ENCODE peak calls at places on chromosomes 5 and 9, in four cellular contexts. I is heart right ventricle, K is HCT116, P is neuronal stem cell. Z is an unnamed sample. For H3K4me1, the result is how much of the 10 kb centered on the place peaks cover.

GRCh38 chr5:135005076-135005475 is 29.0 kb downstream of the PITX1 start:
- DNase-seq in I (no peak), K (no peak), P (no peak), Z (no peak)

GRCh38 chr9:35791321-35791921 is at the start of gene NPR2:
- DNase-seq in I (peak), K (no peak), P (no peak), Z (no peak)

GRCh38 chr5:178477224-178478201 is 112.7 kb downstream of the COL23A1 start:
- DNase-seq in I (no peak), K (no peak), P (no peak), Z (no peak)

GRCh38 chr9:78144663-78145377 is 91.1 kb upstream of the CEP78 start:
- DNase-seq in I (no peak), K (no peak), P (no peak), Z (no peak)

GRCh38 chr5:40052812-40053211 is 626.9 kb upstream of the PTGER4 start:
- DNase-seq in I (no peak), K (no peak), P (no peak), Z (no peak)

GRCh38 chr5:79151933-79152671 is 40.5 kb downstream of the BHMT start:
- DNase-seq in I (no peak), K (no peak), P (no peak), Z (no peak)

GRCh38 chr9:126514037-126514821 is 99.5 kb upstream of the LMX1B start:
- DNase-seq in I (peak), K (peak), P (peak), Z (peak)

GRCh38 chr9:98545041-98545440 is 163.7 kb downstream of the GABBR2 start:
- DNase-seq in I (no peak), K (no peak), P (no peak), Z (no peak)

GRCh38 chr5:19927919-19928318 is 60.1 kb downstream of the CDH18 start:
- DNase-seq in I (no peak), K (no peak), P (peak), Z (no peak)

GRCh38 chr9:20558609-20559016 is 63.7 kb downstream of the MLLT3 start:
- DNase-seq in I (no peak), K (no peak), P (no peak), Z (no peak)

GRCh38 chr5:66987126-66987525 is 209.5 kb downstream of the CD180 start:
- DNase-seq in I (no peak), K (no peak), P (no peak), Z (no peak)

GRCh38 chr5:109546461-109546860 is 136.7 kb upstream of the PJA2 start:
- DNase-seq in I (no peak), K (no peak), P (no peak), Z (no peak)

GRCh38 chr5:50666261-50667078 is at the start of gene PARP8:
- DNase-seq in I (peak), K (no peak), P (peak), Z (peak)

GRCh38 chr9:16417101-16417500 is 453.4 kb downstream of the BNC2 start:
- DNase-seq in I (no peak), K (no peak), P (no peak), Z (no peak)

GRCh38 chr9:127835930-127836586 is 18.4 kb downstream of the ENG start:
- DNase-seq in I (peak), K (no peak), P (no peak), Z (no peak)

GRCh38 chr5:163079618-163080017 is 357.8 kb upstream of the CCNG1 start:
- DNase-seq in I (no peak), K (no peak), P (no peak), Z (no peak)

DNA sequence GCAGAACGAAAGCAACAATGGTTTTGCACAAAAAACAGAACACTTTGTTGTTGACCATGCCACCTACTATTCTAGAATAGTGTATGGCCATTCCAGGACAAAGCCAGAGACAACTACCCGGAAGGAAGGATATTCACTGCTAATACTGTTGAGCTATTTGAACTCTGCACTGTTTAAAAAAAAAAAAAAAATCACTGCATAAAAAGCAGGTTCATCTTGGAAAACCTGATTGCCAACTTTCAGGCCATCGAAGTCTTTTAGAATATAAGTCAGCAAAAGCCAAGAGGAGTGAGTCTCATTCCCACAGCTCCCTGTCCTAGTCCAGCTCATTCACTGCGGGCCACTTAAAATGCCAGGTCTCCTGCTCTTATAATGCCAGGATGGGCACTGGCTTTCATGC is 4.0 kb downstream of the ENC1 start:
- DNase-seq in I (no peak), K (no peak), P (no peak), Z (no peak)
- H3K4me3 ChIP-seq in I (no peak), K (no peak), P (no peak), Z (no peak)

DNA sequence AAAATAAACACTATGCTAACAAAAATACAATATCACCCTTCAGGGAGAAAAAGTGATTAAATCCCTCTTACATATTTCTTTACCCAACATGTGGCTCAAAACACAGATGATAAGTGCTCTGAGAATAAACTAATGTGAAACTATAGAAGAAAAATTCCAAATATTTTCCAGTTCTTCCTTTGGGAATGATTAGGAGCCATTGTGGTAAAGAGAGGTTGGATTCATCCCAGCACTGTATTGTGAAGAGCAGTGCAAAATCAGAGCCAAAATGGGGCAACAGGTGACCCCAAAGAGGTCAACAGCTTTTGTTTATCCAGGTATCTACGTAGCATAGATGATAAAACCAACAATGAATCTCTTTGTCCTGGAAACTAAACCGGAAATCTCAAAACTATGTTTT is 120.5 kb upstream of the FST start:
- DNase-seq in I (no peak), K (no peak), P (no peak), Z (no peak)
- H3K27ac ChIP-seq in I (peak), K (no peak), P (no peak), Z (no peak)

GRCh38 chr5:55856511-55857246 is 5.5 kb downstream of the IL31RA start:
- DNase-seq in I (no peak), K (no peak), P (no peak), Z (no peak)
- H3K4me1 ChIP-seq in I (under half), K (under half), P (under half), Z (under half)

GRCh38 chr5:6359534-6359933 is 18.8 kb downstream of the MED10 start:
- DNase-seq in I (no peak), K (no peak), P (no peak), Z (no peak)
- H3K4me3 ChIP-seq in I (no peak), K (no peak), P (no peak), Z (no peak)